ENCODE peak calls at places on chromosomes 3 and 15, in seven cellular contexts. B, Z, M, S, D, U and E are unnamed samples.

GRCh38 chr15:98383571-98383970 is 264.8 kb upstream of the IGF1R start:
- DNase-seq in B (no peak), Z (no peak), M (no peak), S (no peak), D (no peak), U (no peak), E (no peak)

GRCh38 chr15:98085003-98085639 is 124.6 kb downstream of the ARRDC4 start:
- DNase-seq in B (peak), Z (peak), M (peak), S (peak), D (no peak), U (peak), E (no peak)

GRCh38 chr3:58013973-58014649 is 5.9 kb downstream of the FLNB start:
- DNase-seq in B (no peak), Z (peak), M (no peak), S (peak), D (no peak), U (peak), E (no peak)

GRCh38 chr3:72629191-72629611 is 219.0 kb downstream of the SHQ1 start:
- DNase-seq in B (no peak), Z (no peak), M (peak), S (no peak), D (no peak), U (no peak), E (peak)

GRCh38 chr3:156551746-156552145 is 3.2 kb downstream of the SSR3 start:
- DNase-seq in B (no peak), Z (peak), M (no peak), S (no peak), D (no peak), U (peak), E (no peak)

GRCh38 chr15:37536967-37537624 is 397.3 kb upstream of the TMCO5A start:
- DNase-seq in B (no peak), Z (no peak), M (no peak), S (no peak), D (no peak), U (no peak), E (no peak)

GRCh38 chr3:9690451-9691450 is 12.9 kb upstream of the CPNE9 start:
- DNase-seq in B (no peak), Z (no peak), M (no peak), S (no peak), D (no peak), U (peak), E (no peak)

GRCh38 chr3:46861996-46862688 is 1.1 kb downstream of the MYL3 start:
- DNase-seq in B (no peak), Z (no peak), M (no peak), S (no peak), D (no peak), U (no peak), E (no peak)

GRCh38 chr3:45362768-45363167 is 25.6 kb upstream of the LARS2 start:
- DNase-seq in B (no peak), Z (no peak), M (no peak), S (no peak), D (no peak), U (no peak), E (no peak)

GRCh38 chr3:5122741-5123706 is 932 bp downstream of the ARL8B start:
- DNase-seq in B (peak), Z (peak), M (peak), S (peak), D (peak), U (peak), E (no peak)